ENCODE peak calls at places on chromosomes 12 and 14, in seven cellular contexts. One of them, this sample, is unnamed.

GRCh38 chr12:131851741-131852550 is 23.8 kb downstream of the MMP17 start:
- DNase-seq in AG10803: no peak
- DNase-seq in tibial artery: no peak
- DNase-seq in heart right ventricle: no peak
- DNase-seq in GM12865: no peak
- DNase-seq in BJ: no peak
- DNase-seq in HFFc6: no peak
- DNase-seq in this sample: no peak

GRCh38 chr14:23286904-23287479 is 1.1 kb upstream of the HOMEZ start:
- DNase-seq in AG10803: peak
- DNase-seq in tibial artery: no peak
- DNase-seq in heart right ventricle: no peak
- DNase-seq in GM12865: no peak
- DNase-seq in BJ: no peak
- DNase-seq in HFFc6: no peak
- DNase-seq in this sample: no peak

GRCh38 chr14:52911904-52912303 is 38.9 kb downstream of the FERMT2 start:
- DNase-seq in AG10803: no peak
- DNase-seq in tibial artery: no peak
- DNase-seq in heart right ventricle: no peak
- DNase-seq in GM12865: no peak
- DNase-seq in BJ: no peak
- DNase-seq in HFFc6: no peak
- DNase-seq in this sample: no peak

GRCh38 chr14:92325835-92326234 is 2.9 kb downstream of the SLC24A4 start:
- DNase-seq in AG10803: no peak
- DNase-seq in tibial artery: no peak
- DNase-seq in heart right ventricle: no peak
- DNase-seq in GM12865: no peak
- DNase-seq in BJ: no peak
- DNase-seq in HFFc6: no peak
- DNase-seq in this sample: no peak

GRCh38 chr14:54220122-54220691 is 176.6 kb upstream of the CDKN3 start:
- DNase-seq in AG10803: no peak
- DNase-seq in tibial artery: no peak
- DNase-seq in heart right ventricle: peak
- DNase-seq in GM12865: no peak
- DNase-seq in BJ: no peak
- DNase-seq in HFFc6: no peak
- DNase-seq in this sample: no peak

GRCh38 chr12:91139264-91139663 is 28.0 kb upstream of the LUM start:
- DNase-seq in AG10803: peak
- DNase-seq in tibial artery: no peak
- DNase-seq in heart right ventricle: no peak
- DNase-seq in GM12865: no peak
- DNase-seq in BJ: no peak
- DNase-seq in HFFc6: no peak
- DNase-seq in this sample: no peak

GRCh38 chr14:91577632-91578233 is 67.6 kb upstream of the PPP4R3A start:
- DNase-seq in AG10803: no peak
- DNase-seq in tibial artery: no peak
- DNase-seq in heart right ventricle: no peak
- DNase-seq in GM12865: no peak
- DNase-seq in BJ: no peak
- DNase-seq in HFFc6: no peak
- DNase-seq in this sample: no peak

GRCh38 chr12:5096241-5096880 is 52.7 kb downstream of the KCNA5 start:
- DNase-seq in AG10803: peak
- DNase-seq in tibial artery: no peak
- DNase-seq in heart right ventricle: no peak
- DNase-seq in GM12865: no peak
- DNase-seq in BJ: peak
- DNase-seq in HFFc6: peak
- DNase-seq in this sample: peak

GRCh38 chr12:62785941-62786559 is 148.9 kb downstream of the PPM1H start:
- DNase-seq in AG10803: peak
- DNase-seq in tibial artery: no peak
- DNase-seq in heart right ventricle: peak
- DNase-seq in GM12865: peak
- DNase-seq in BJ: peak
- DNase-seq in HFFc6: peak
- DNase-seq in this sample: peak

GRCh38 chr12:124130717-124131670 is 158.0 kb downstream of the ZNF664 start:
- DNase-seq in AG10803: no peak
- DNase-seq in tibial artery: no peak
- DNase-seq in heart right ventricle: no peak
- DNase-seq in GM12865: peak
- DNase-seq in BJ: no peak
- DNase-seq in HFFc6: no peak
- DNase-seq in this sample: no peak

GRCh38 chr12:90090929-90091651 is 382.5 kb upstream of the ATP2B1 start:
- DNase-seq in AG10803: peak
- DNase-seq in tibial artery: peak
- DNase-seq in heart right ventricle: no peak
- DNase-seq in GM12865: no peak
- DNase-seq in BJ: peak
- DNase-seq in HFFc6: peak
- DNase-seq in this sample: peak

GRCh38 chr12:17334784-17335183 is 728.8 kb upstream of the LMO3 start:
- DNase-seq in AG10803: no peak
- DNase-seq in tibial artery: no peak
- DNase-seq in heart right ventricle: no peak
- DNase-seq in GM12865: no peak
- DNase-seq in BJ: no peak
- DNase-seq in HFFc6: no peak
- DNase-seq in this sample: no peak

GRCh38 chr14:59630281-59630963 is 53.8 kb upstream of the CCDC175 start:
- DNase-seq in AG10803: no peak
- DNase-seq in tibial artery: no peak
- DNase-seq in heart right ventricle: no peak
- DNase-seq in GM12865: no peak
- DNase-seq in BJ: no peak
- DNase-seq in HFFc6: no peak
- DNase-seq in this sample: no peak

GRCh38 chr14:30131698-30132097 is 204.1 kb upstream of the PRKD1 start:
- DNase-seq in AG10803: no peak
- DNase-seq in tibial artery: no peak
- DNase-seq in heart right ventricle: no peak
- DNase-seq in GM12865: no peak
- DNase-seq in BJ: no peak
- DNase-seq in HFFc6: no peak
- DNase-seq in this sample: no peak

GRCh38 chr14:103712633-103713247 is 2.5 kb downstream of the XRCC3 start:
- DNase-seq in AG10803: no peak
- DNase-seq in tibial artery: no peak
- DNase-seq in heart right ventricle: no peak
- DNase-seq in GM12865: no peak
- DNase-seq in BJ: no peak
- DNase-seq in HFFc6: no peak
- DNase-seq in this sample: no peak

GRCh38 chr12:109387425-109388166 is 39.9 kb downstream of the MYO1H start:
- DNase-seq in AG10803: peak
- DNase-seq in tibial artery: no peak
- DNase-seq in heart right ventricle: no peak
- DNase-seq in GM12865: peak
- DNase-seq in BJ: no peak
- DNase-seq in HFFc6: peak
- DNase-seq in this sample: no peak

GRCh38 chr12:241266-241665 is 21.4 kb downstream of the SLC6A13 start:
- DNase-seq in AG10803: no peak
- DNase-seq in tibial artery: no peak
- DNase-seq in heart right ventricle: no peak
- DNase-seq in GM12865: no peak
- DNase-seq in BJ: no peak
- DNase-seq in HFFc6: no peak
- DNase-seq in this sample: no peak

GRCh38 chr12:86230516-86231146 is 25.6 kb downstream of the MGAT4C start:
- DNase-seq in AG10803: no peak
- DNase-seq in tibial artery: no peak
- DNase-seq in heart right ventricle: no peak
- DNase-seq in GM12865: no peak
- DNase-seq in BJ: no peak
- DNase-seq in HFFc6: no peak
- DNase-seq in this sample: no peak

GRCh38 chr12:51889216-51890134 is 1.6 kb downstream of the ANKRD33 start:
- DNase-seq in AG10803: no peak
- DNase-seq in tibial artery: no peak
- DNase-seq in heart right ventricle: no peak
- DNase-seq in GM12865: no peak
- DNase-seq in BJ: no peak
- DNase-seq in HFFc6: no peak
- DNase-seq in this sample: no peak
- TF ChIP-seq CTCF in AG10803: peak
- TF ChIP-seq CTCF in tibial artery: no peak
- TF ChIP-seq CTCF in heart right ventricle: peak
- TF ChIP-seq CTCF in GM12865: no peak
- TF ChIP-seq CTCF in BJ: peak
- TF ChIP-seq CTCF in HFFc6: peak
- TF ChIP-seq CTCF in this sample: peak

GRCh38 chr12:81257952-81258551 is 180.2 kb downstream of the ACSS3 start:
- DNase-seq in AG10803: peak
- DNase-seq in tibial artery: no peak
- DNase-seq in heart right ventricle: no peak
- DNase-seq in GM12865: peak
- DNase-seq in BJ: peak
- DNase-seq in HFFc6: peak
- DNase-seq in this sample: no peak
- TF ChIP-seq CTCF in AG10803: peak
- TF ChIP-seq CTCF in tibial artery: peak
- TF ChIP-seq CTCF in heart right ventricle: peak
- TF ChIP-seq CTCF in GM12865: peak
- TF ChIP-seq CTCF in BJ: peak
- TF ChIP-seq CTCF in HFFc6: peak
- TF ChIP-seq CTCF in this sample: peak

GRCh38 chr14:64891839-64892375 is 12.2 kb upstream of the SPTB start:
- DNase-seq in AG10803: peak
- DNase-seq in tibial artery: no peak
- DNase-seq in heart right ventricle: no peak
- DNase-seq in GM12865: peak
- DNase-seq in BJ: no peak
- DNase-seq in HFFc6: peak
- DNase-seq in this sample: peak
- TF ChIP-seq CTCF in AG10803: peak
- TF ChIP-seq CTCF in tibial artery: peak
- TF ChIP-seq CTCF in heart right ventricle: peak
- TF ChIP-seq CTCF in GM12865: peak
- TF ChIP-seq CTCF in BJ: peak
- TF ChIP-seq CTCF in HFFc6: peak
- TF ChIP-seq CTCF in this sample: peak

GRCh38 chr14:21846227-21846885 is 172.7 kb upstream of the OR4E1 start:
- DNase-seq in AG10803: no peak
- DNase-seq in tibial artery: no peak
- DNase-seq in heart right ventricle: no peak
- DNase-seq in GM12865: peak
- DNase-seq in BJ: no peak
- DNase-seq in HFFc6: no peak
- DNase-seq in this sample: no peak

GRCh38 chr14:21840765-21841164 is 167.1 kb upstream of the OR4E1 start:
- DNase-seq in AG10803: no peak
- DNase-seq in tibial artery: no peak
- DNase-seq in heart right ventricle: no peak
- DNase-seq in GM12865: peak
- DNase-seq in BJ: no peak
- DNase-seq in HFFc6: no peak
- DNase-seq in this sample: no peak
- TF ChIP-seq CTCF in AG10803: no peak
- TF ChIP-seq CTCF in tibial artery: no peak
- TF ChIP-seq CTCF in heart right ventricle: no peak
- TF ChIP-seq CTCF in GM12865: no peak
- TF ChIP-seq CTCF in BJ: no peak
- TF ChIP-seq CTCF in HFFc6: no peak
- TF ChIP-seq CTCF in this sample: no peak

GRCh38 chr14:98700748-98701147 is 571.2 kb downstream of the BCL11B start:
- DNase-seq in AG10803: no peak
- DNase-seq in tibial artery: no peak
- DNase-seq in heart right ventricle: no peak
- DNase-seq in GM12865: no peak
- DNase-seq in BJ: no peak
- DNase-seq in HFFc6: no peak
- DNase-seq in this sample: no peak
- TF ChIP-seq CTCF in AG10803: no peak
- TF ChIP-seq CTCF in tibial artery: no peak
- TF ChIP-seq CTCF in heart right ventricle: no peak
- TF ChIP-seq CTCF in GM12865: no peak
- TF ChIP-seq CTCF in BJ: no peak
- TF ChIP-seq CTCF in HFFc6: no peak
- TF ChIP-seq CTCF in this sample: no peak

DNA sequence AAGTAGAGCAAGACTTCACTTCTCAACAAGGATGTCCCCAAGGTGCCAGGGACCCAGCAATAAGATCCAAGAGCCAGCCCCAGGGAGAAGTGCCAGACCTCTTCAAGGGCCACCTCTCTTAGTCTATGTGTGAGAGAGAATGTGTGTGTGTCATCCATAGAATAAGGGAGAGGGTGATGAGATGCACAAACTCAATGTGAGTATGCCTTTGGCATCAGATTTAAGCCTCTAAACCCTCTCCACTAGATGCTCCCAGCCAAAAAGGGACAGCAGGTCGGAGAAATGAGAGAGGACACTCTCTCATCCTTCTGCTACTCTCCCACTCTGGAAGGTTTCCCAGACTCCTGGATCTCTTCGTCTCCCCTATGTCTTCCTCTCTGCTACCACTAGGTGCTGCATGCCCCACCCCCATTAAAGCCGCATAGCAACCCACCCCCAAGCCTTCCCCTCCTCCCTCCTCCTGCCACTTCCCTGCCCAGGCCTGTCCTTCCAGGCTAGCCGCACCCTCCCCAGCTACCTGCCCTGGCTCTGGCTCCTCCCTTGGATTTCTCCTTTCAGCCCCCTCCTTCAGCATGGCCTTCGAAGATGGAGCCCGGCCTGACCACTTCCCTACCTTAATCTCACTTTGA is 7.6 kb downstream of the RARG start:
- DNase-seq in AG10803: no peak
- DNase-seq in tibial artery: no peak
- DNase-seq in heart right ventricle: no peak
- DNase-seq in GM12865: no peak
- DNase-seq in BJ: no peak
- DNase-seq in HFFc6: no peak
- DNase-seq in this sample: no peak
- TF ChIP-seq CTCF in AG10803: peak
- TF ChIP-seq CTCF in tibial artery: no peak
- TF ChIP-seq CTCF in heart right ventricle: no peak
- TF ChIP-seq CTCF in GM12865: no peak
- TF ChIP-seq CTCF in BJ: peak
- TF ChIP-seq CTCF in HFFc6: peak
- TF ChIP-seq CTCF in this sample: peak

DNA sequence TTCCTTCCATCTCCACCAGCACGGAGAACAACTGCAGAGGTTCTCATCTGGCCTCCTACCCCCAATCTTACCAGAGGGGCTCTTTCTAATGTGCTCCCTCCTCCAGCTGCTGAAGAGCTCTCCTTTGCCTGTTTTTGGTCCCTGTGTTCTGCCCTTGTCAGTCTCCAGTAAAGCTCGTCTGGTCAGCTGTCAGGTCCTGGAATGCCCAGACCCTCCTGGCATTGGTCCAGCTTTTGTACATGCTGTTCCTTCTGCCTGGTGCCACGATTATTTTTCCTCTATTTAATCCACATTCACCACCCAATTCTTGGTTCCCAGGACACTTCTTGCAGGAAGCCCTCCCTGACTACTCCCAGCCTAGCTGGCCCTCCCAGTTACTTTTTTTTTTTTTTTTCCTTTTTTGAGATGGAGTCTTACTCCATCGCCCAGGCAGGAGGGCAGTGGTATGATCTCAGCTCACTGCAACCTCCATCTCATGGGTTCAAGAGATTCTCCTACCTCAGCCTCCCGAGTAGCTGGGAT is 6.5 kb downstream of the SLC8B1 start:
- DNase-seq in AG10803: no peak
- DNase-seq in tibial artery: no peak
- DNase-seq in heart right ventricle: no peak
- DNase-seq in GM12865: no peak
- DNase-seq in BJ: no peak
- DNase-seq in HFFc6: no peak
- DNase-seq in this sample: no peak
- TF ChIP-seq CTCF in AG10803: no peak
- TF ChIP-seq CTCF in tibial artery: no peak
- TF ChIP-seq CTCF in heart right ventricle: no peak
- TF ChIP-seq CTCF in GM12865: no peak
- TF ChIP-seq CTCF in BJ: no peak
- TF ChIP-seq CTCF in HFFc6: no peak
- TF ChIP-seq CTCF in this sample: no peak